ENCODE peak calls at places on chromosomes 13 and 19, in seven cellular contexts. One of them, this sample, is unnamed.

GRCh38 chr19:57759096-57759495 is 10.4 kb upstream of the ZNF586 start:
- DNase-seq in DND-41: no peak
- DNase-seq in HepG2: no peak
- DNase-seq in IMR-90: no peak
- DNase-seq in SK-N-SH: no peak
- DNase-seq in mammary epithelial cell: no peak
- DNase-seq in fibroblast of lung: no peak
- DNase-seq in this sample: no peak

GRCh38 chr19:45601524-45602522 is at the start of gene GPR4:
- DNase-seq in DND-41: no peak
- DNase-seq in HepG2: no peak
- DNase-seq in IMR-90: no peak
- DNase-seq in SK-N-SH: peak
- DNase-seq in mammary epithelial cell: no peak
- DNase-seq in fibroblast of lung: no peak
- DNase-seq in this sample: no peak

GRCh38 chr19:31054430-31054829 is 294.8 kb downstream of the TSHZ3 start:
- DNase-seq in DND-41: peak
- DNase-seq in HepG2: no peak
- DNase-seq in IMR-90: peak
- DNase-seq in SK-N-SH: peak
- DNase-seq in mammary epithelial cell: peak
- DNase-seq in fibroblast of lung: peak
- DNase-seq in this sample: peak

GRCh38 chr13:106753241-106753640 is 185.3 kb upstream of the ARGLU1 start:
- DNase-seq in DND-41: no peak
- DNase-seq in HepG2: no peak
- DNase-seq in IMR-90: no peak
- DNase-seq in SK-N-SH: no peak
- DNase-seq in mammary epithelial cell: no peak
- DNase-seq in fibroblast of lung: no peak
- DNase-seq in this sample: no peak

GRCh38 chr13:54875111-54875510 is 1846.5 kb downstream of the OLFM4 start:
- DNase-seq in DND-41: no peak
- DNase-seq in HepG2: no peak
- DNase-seq in IMR-90: no peak
- DNase-seq in SK-N-SH: no peak
- DNase-seq in mammary epithelial cell: no peak
- DNase-seq in fibroblast of lung: no peak
- DNase-seq in this sample: no peak

GRCh38 chr19:31770220-31770619 is 421.0 kb upstream of the TSHZ3 start:
- DNase-seq in DND-41: no peak
- DNase-seq in HepG2: no peak
- DNase-seq in IMR-90: no peak
- DNase-seq in SK-N-SH: no peak
- DNase-seq in mammary epithelial cell: no peak
- DNase-seq in fibroblast of lung: no peak
- DNase-seq in this sample: no peak

GRCh38 chr13:78193853-78194252 is 275.2 kb upstream of the EDNRB start:
- DNase-seq in DND-41: no peak
- DNase-seq in HepG2: no peak
- DNase-seq in IMR-90: no peak
- DNase-seq in SK-N-SH: no peak
- DNase-seq in mammary epithelial cell: no peak
- DNase-seq in fibroblast of lung: peak
- DNase-seq in this sample: no peak

GRCh38 chr19:31505596-31505910 is 156.3 kb upstream of the TSHZ3 start:
- DNase-seq in DND-41: no peak
- DNase-seq in HepG2: no peak
- DNase-seq in IMR-90: no peak
- DNase-seq in SK-N-SH: no peak
- DNase-seq in mammary epithelial cell: no peak
- DNase-seq in fibroblast of lung: no peak
- DNase-seq in this sample: no peak

GRCh38 chr13:19957320-19958118 is 1.0 kb upstream of the ZMYM2 start:
- DNase-seq in DND-41: no peak
- DNase-seq in HepG2: no peak
- DNase-seq in IMR-90: peak
- DNase-seq in SK-N-SH: peak
- DNase-seq in mammary epithelial cell: peak
- DNase-seq in fibroblast of lung: peak
- DNase-seq in this sample: peak

GRCh38 chr19:14728595-14728994 is 38.7 kb downstream of the ZNF333 start:
- DNase-seq in DND-41: no peak
- DNase-seq in HepG2: no peak
- DNase-seq in IMR-90: no peak
- DNase-seq in SK-N-SH: no peak
- DNase-seq in mammary epithelial cell: no peak
- DNase-seq in fibroblast of lung: no peak
- DNase-seq in this sample: no peak

GRCh38 chr13:71316964-71317363 is 550.0 kb downstream of the DACH1 start:
- DNase-seq in DND-41: no peak
- DNase-seq in HepG2: no peak
- DNase-seq in IMR-90: no peak
- DNase-seq in SK-N-SH: peak
- DNase-seq in mammary epithelial cell: no peak
- DNase-seq in fibroblast of lung: no peak
- DNase-seq in this sample: no peak

GRCh38 chr13:98050041-98050466 is 92.8 kb upstream of the FARP1 start:
- DNase-seq in DND-41: no peak
- DNase-seq in HepG2: peak
- DNase-seq in IMR-90: peak
- DNase-seq in SK-N-SH: peak
- DNase-seq in mammary epithelial cell: peak
- DNase-seq in fibroblast of lung: peak
- DNase-seq in this sample: no peak

DNA sequence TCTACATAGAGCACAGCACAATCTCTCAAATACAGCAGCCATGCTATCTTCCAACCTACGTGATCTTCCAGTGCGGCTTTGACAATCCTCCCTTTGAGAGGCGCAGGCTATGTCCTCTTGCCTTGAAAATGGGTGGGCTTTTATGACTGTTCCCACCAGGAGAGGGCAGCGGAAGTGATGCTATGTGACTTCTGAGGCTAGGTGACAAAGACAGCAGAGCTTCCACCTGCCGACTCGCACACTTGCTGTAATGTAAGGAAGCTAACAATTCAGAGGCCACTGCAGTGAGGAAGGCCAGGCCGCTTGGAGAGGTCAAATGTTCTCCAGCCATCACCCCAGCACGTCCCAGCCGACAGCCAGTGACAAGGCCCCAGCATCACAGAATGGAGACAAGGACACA is 65.8 kb downstream of the MRPL57 start:
- DNase-seq in DND-41: peak
- DNase-seq in HepG2: peak
- DNase-seq in IMR-90: no peak
- DNase-seq in SK-N-SH: peak
- DNase-seq in mammary epithelial cell: no peak
- DNase-seq in fibroblast of lung: no peak
- DNase-seq in this sample: peak
- TF ChIP-seq CTCF in DND-41: peak
- TF ChIP-seq CTCF in HepG2: peak
- TF ChIP-seq CTCF in IMR-90: no peak
- TF ChIP-seq CTCF in SK-N-SH: peak
- TF ChIP-seq CTCF in mammary epithelial cell: no peak
- TF ChIP-seq CTCF in fibroblast of lung: no peak
- TF ChIP-seq CTCF in this sample: peak

GRCh38 chr19:40585677-40586422 is 9.2 kb downstream of the SHKBP1 start:
- DNase-seq in DND-41: no peak
- DNase-seq in HepG2: no peak
- DNase-seq in IMR-90: peak
- DNase-seq in SK-N-SH: no peak
- DNase-seq in mammary epithelial cell: peak
- DNase-seq in fibroblast of lung: peak
- DNase-seq in this sample: no peak
- H2AFZ ChIP-seq in DND-41: no peak
- H2AFZ ChIP-seq in HepG2: no peak
- H2AFZ ChIP-seq in IMR-90: no peak
- H2AFZ ChIP-seq in SK-N-SH: no peak
- H2AFZ ChIP-seq in mammary epithelial cell: no peak
- H2AFZ ChIP-seq in fibroblast of lung: no peak
- H2AFZ ChIP-seq in this sample: no peak

DNA sequence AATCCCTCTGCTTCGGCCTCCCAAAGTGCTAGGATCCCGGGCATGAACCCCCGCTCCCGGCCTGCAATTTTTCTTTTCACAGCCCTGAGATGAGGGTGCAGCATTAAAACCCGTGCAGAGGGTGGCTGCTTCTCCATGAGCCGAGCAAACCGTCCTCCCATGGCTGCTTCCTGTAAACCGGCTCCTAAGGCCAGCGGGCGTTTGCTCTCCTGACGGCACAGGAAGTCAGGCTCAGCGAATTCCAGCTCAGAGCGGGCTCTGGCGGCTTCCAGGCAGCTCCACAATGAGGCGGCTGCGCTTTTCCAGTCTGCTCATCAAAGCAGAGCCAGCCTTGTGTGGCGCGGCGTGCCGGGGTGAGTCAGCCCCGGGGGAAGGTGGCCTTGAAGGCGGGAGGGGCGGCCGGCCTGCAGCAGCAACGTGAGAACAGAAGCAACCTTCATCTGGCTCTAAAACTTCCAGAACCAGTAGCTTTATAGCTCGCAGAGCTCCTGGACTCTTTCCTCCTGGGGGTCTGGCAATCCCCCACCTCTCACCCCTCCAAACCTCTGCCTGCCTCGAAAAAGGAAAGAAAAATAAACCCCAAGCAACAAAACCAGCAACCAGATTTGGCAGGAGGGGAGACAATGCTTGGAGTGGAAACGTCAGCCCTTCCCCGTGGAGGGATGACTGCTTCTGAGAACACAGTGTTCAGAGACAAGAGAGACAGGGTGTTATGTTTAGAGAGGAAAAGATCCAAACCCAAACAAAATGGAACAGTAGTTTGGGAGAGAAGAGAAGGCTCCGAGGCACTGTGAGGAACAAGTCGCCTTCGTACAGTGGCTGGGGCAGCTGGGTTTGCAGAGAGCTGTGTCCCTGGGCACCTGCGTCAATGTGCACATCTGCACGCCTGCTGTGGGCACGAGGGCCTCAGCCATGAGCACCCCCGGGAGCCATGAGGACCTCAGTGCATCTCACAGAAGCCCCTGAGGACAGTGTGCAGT is 67.8 kb downstream of the GADD45B start:
- DNase-seq in DND-41: peak
- DNase-seq in HepG2: peak
- DNase-seq in IMR-90: peak
- DNase-seq in SK-N-SH: peak
- DNase-seq in mammary epithelial cell: peak
- DNase-seq in fibroblast of lung: peak
- DNase-seq in this sample: peak
- TF ChIP-seq CTCF in DND-41: no peak
- TF ChIP-seq CTCF in HepG2: peak
- TF ChIP-seq CTCF in IMR-90: peak
- TF ChIP-seq CTCF in SK-N-SH: peak
- TF ChIP-seq CTCF in mammary epithelial cell: peak
- TF ChIP-seq CTCF in fibroblast of lung: no peak
- TF ChIP-seq CTCF in this sample: no peak

DNA sequence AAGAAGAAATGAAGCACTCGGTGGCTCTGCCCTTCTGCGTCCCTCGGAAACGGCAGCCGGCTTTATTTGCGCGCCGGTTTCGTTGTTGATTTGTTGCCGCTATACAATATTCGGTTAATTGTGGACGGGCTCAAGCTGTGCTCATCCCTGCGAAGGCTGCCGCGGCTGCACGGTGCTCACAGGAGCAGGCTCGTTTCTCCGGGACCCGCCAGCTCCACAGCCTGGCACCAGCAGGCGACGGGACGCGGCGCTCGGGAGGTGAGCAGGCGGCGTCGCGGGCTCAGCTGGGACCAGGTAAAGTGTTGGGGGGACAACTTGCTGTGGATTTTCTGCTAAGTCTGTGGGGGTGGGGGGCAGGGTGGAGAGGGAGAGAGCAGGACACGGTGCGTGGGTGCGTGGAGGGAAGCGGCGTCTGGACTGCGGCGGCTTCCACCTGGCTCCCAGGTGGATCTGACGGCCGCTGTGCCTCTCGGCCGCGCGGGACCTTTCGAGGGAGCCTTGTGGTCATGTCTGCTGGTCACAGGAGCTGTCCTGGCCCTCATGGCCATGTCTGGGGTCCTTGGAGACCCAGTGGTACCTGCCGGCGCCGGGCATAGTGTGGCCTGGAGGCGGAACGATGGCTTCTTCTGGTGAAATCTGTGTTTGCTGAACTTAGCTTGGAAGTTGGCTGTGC is 90.9 kb downstream of the TEX29 start:
- DNase-seq in DND-41: no peak
- DNase-seq in HepG2: no peak
- DNase-seq in IMR-90: no peak
- DNase-seq in SK-N-SH: no peak
- DNase-seq in mammary epithelial cell: no peak
- DNase-seq in fibroblast of lung: no peak
- DNase-seq in this sample: no peak
- H2AFZ ChIP-seq in DND-41: no peak
- H2AFZ ChIP-seq in HepG2: no peak
- H2AFZ ChIP-seq in IMR-90: no peak
- H2AFZ ChIP-seq in SK-N-SH: no peak
- H2AFZ ChIP-seq in mammary epithelial cell: no peak
- H2AFZ ChIP-seq in fibroblast of lung: no peak
- H2AFZ ChIP-seq in this sample: no peak

GRCh38 chr13:73467103-73467502 is 408.3 kb downstream of the KLF5 start:
- DNase-seq in DND-41: no peak
- DNase-seq in HepG2: no peak
- DNase-seq in IMR-90: peak
- DNase-seq in SK-N-SH: no peak
- DNase-seq in mammary epithelial cell: peak
- DNase-seq in fibroblast of lung: peak
- DNase-seq in this sample: no peak
- TF ChIP-seq CTCF in DND-41: no peak
- TF ChIP-seq CTCF in HepG2: no peak
- TF ChIP-seq CTCF in IMR-90: no peak
- TF ChIP-seq CTCF in SK-N-SH: no peak
- TF ChIP-seq CTCF in mammary epithelial cell: no peak
- TF ChIP-seq CTCF in fibroblast of lung: no peak
- TF ChIP-seq CTCF in this sample: no peak